ENCODE peak calls at places on chromosomes 7 and 10, in six cellular contexts. I, T, U, N, P and H are unnamed samples.

GRCh38 chr10:131573256-131574215 is 262.0 kb upstream of the TCERG1L start:
- DNase-seq in I (no peak), T (no peak), U (no peak), N (no peak), P (no peak), H (no peak)

GRCh38 chr10:91163269-91163708 is 57.2 kb upstream of the PCGF5 start:
- DNase-seq in I (peak), T (peak), U (no peak), N (peak), P (peak), H (no peak)

GRCh38 chr10:104322416-104322782 is 15.9 kb downstream of the ITPRIP start:
- DNase-seq in I (peak), T (no peak), U (no peak), N (peak), P (no peak), H (no peak)

GRCh38 chr10:96339956-96340904 is 18.6 kb downstream of the OPALIN start:
- DNase-seq in I (peak), T (peak), U (peak), N (peak), P (peak), H (no peak)

GRCh38 chr10:6928531-6929080 is 348.5 kb upstream of the PRKCQ start:
- DNase-seq in I (no peak), T (no peak), U (no peak), N (no peak), P (no peak), H (no peak)

GRCh38 chr10:22997102-22997501 is 69.2 kb downstream of the ARMC3 start:
- DNase-seq in I (no peak), T (no peak), U (no peak), N (peak), P (peak), H (no peak)

GRCh38 chr7:28773423-28774129 is 184.6 kb downstream of the TRIL start:
- DNase-seq in I (no peak), T (no peak), U (no peak), N (no peak), P (no peak), H (no peak)

GRCh38 chr7:87475359-87476178 is at the start of gene ABCB4:
- DNase-seq in I (no peak), T (peak), U (no peak), N (no peak), P (no peak), H (no peak)

GRCh38 chr10:90051474-90051873 is 350.1 kb downstream of the KIF20B start:
- DNase-seq in I (no peak), T (no peak), U (no peak), N (no peak), P (no peak), H (no peak)

GRCh38 chr7:141585592-141586510 is 34.6 kb downstream of the AGK start:
- DNase-seq in I (no peak), T (no peak), U (peak), N (peak), P (peak), H (peak)

GRCh38 chr10:26556756-26557640 is 118.9 kb downstream of the APBB1IP start:
- DNase-seq in I (peak), T (no peak), U (no peak), N (peak), P (peak), H (peak)

GRCh38 chr7:41599760-41600159 is 103.1 kb downstream of the INHBA start:
- DNase-seq in I (no peak), T (no peak), U (no peak), N (no peak), P (no peak), H (no peak)

GRCh38 chr7:135708041-135708440 is 19.9 kb downstream of the SLC13A4 start:
- DNase-seq in I (no peak), T (no peak), U (no peak), N (no peak), P (no peak), H (no peak)

GRCh38 chr7:106659369-106659962 is 1.5 kb downstream of the CCDC71L start:
- DNase-seq in I (no peak), T (no peak), U (no peak), N (no peak), P (peak), H (no peak)

GRCh38 chr10:78286186-78286585 is 252.5 kb downstream of the RPS24 start:
- DNase-seq in I (no peak), T (peak), U (no peak), N (no peak), P (no peak), H (no peak)

GRCh38 chr7:8258166-8258565 is 3.8 kb downstream of the ICA1 start:
- DNase-seq in I (no peak), T (no peak), U (no peak), N (no peak), P (no peak), H (no peak)

GRCh38 chr7:22142593-22142992 is 196.9 kb upstream of the CDCA7L start:
- DNase-seq in I (no peak), T (no peak), U (no peak), N (no peak), P (no peak), H (no peak)

GRCh38 chr7:110186334-110186733 is 904.6 kb upstream of the LRRN3 start:
- DNase-seq in I (no peak), T (no peak), U (no peak), N (peak), P (no peak), H (no peak)

GRCh38 chr10:44199991-44200655 is 184.8 kb downstream of the CXCL12 start:
- DNase-seq in I (no peak), T (no peak), U (no peak), N (no peak), P (no peak), H (no peak)

GRCh38 chr10:27815261-27815660 is 69.6 kb upstream of the MKX start:
- DNase-seq in I (no peak), T (no peak), U (no peak), N (no peak), P (no peak), H (no peak)

GRCh38 chr10:76491216-76491615 is 1059.8 kb downstream of the LRMDA start:
- DNase-seq in I (no peak), T (no peak), U (no peak), N (peak), P (no peak), H (no peak)

GRCh38 chr10:115659616-115660015 is 566.5 kb downstream of the ATRNL1 start:
- DNase-seq in I (no peak), T (no peak), U (no peak), N (peak), P (peak), H (no peak)

GRCh38 chr10:80589726-80590373 is 52.1 kb downstream of the SH2D4B start:
- DNase-seq in I (no peak), T (no peak), U (no peak), N (no peak), P (no peak), H (no peak)

GRCh38 chr10:76950354-76950753 is 687.3 kb downstream of the KCNMA1 start:
- DNase-seq in I (no peak), T (no peak), U (no peak), N (no peak), P (no peak), H (no peak)

GRCh38 chr10:110706690-110707098 is 62.6 kb downstream of the RBM20 start:
- DNase-seq in I (no peak), T (no peak), U (peak), N (peak), P (peak), H (peak)

GRCh38 chr10:92239600-92240288 is 51.1 kb downstream of the CPEB3 start:
- DNase-seq in I (peak), T (peak), U (no peak), N (peak), P (no peak), H (no peak)

GRCh38 chr7:106457678-106458077 is 172.9 kb upstream of the NAMPT start:
- DNase-seq in I (no peak), T (no peak), U (no peak), N (no peak), P (no peak), H (no peak)

GRCh38 chr10:111650088-111650487 is 533.5 kb downstream of the GPAM start:
- DNase-seq in I (no peak), T (no peak), U (no peak), N (no peak), P (no peak), H (no peak)

GRCh38 chr7:38822556-38822955 is 86.4 kb downstream of the VPS41 start:
- DNase-seq in I (no peak), T (no peak), U (no peak), N (peak), P (peak), H (no peak)

DNA sequence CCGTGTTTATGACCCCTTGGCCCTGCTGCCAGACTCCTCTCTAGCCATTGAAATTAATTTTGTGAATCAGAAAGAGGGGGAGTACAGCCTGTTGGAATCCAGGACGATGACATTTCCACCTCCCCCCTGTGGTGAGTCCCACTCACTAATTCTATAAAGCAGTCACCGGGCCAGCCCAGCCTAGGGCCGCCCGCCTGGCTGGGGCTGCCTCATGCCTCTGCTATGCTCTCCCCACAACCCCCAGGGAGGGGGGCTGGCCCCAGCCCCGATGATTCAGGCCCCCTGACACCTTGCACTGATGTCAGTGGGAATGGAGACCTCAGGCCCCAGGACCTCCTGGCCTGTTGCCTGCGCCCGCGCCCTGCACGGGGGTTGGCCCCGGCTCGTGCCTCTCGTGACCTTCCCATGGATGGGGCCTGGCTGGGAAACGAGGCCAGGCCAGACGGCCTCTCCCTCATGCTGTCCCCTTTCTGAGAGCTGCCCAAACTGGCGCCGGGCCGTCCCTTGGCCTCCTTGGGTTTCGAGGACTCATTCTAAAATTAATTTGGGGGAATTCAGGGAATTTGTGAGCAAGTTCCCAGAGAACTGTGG is 34.0 kb downstream of the TMEM270 start:
- DNase-seq in I (no peak), T (peak), U (peak), N (peak), P (peak), H (peak)
- TF ChIP-seq CTCF in I (no peak), T (no peak), U (peak), N (no peak), P (peak), H (no peak)

GRCh38 chr7:85469446-85469970 is 282.7 kb upstream of the SEMA3D start:
- DNase-seq in I (no peak), T (no peak), U (peak), N (no peak), P (peak), H (peak)

GRCh38 chr7:85464042-85464651 is 277.3 kb upstream of the SEMA3D start:
- DNase-seq in I (no peak), T (no peak), U (no peak), N (peak), P (no peak), H (no peak)
- TF ChIP-seq CTCF in I (no peak), T (no peak), U (no peak), N (no peak), P (peak), H (no peak)

GRCh38 chr7:4659551-4660286 is 22.4 kb upstream of the FOXK1 start:
- DNase-seq in I (no peak), T (no peak), U (no peak), N (no peak), P (no peak), H (no peak)
- TF ChIP-seq CTCF in I (peak), T (no peak), U (no peak), N (peak), P (peak), H (no peak)

GRCh38 chr10:129767751-129768150 is 196.3 kb downstream of the EBF3 start:
- DNase-seq in I (no peak), T (no peak), U (no peak), N (no peak), P (no peak), H (no peak)

GRCh38 chr10:129770286-129770685 is 193.8 kb downstream of the EBF3 start:
- DNase-seq in I (no peak), T (no peak), U (no peak), N (no peak), P (no peak), H (no peak)

GRCh38 chr10:129769381-129770116 is 194.5 kb downstream of the EBF3 start:
- DNase-seq in I (peak), T (no peak), U (no peak), N (no peak), P (no peak), H (no peak)

GRCh38 chr10:129766611-129767550 is 197.2 kb downstream of the EBF3 start:
- DNase-seq in I (no peak), T (no peak), U (no peak), N (no peak), P (no peak), H (no peak)

DNA sequence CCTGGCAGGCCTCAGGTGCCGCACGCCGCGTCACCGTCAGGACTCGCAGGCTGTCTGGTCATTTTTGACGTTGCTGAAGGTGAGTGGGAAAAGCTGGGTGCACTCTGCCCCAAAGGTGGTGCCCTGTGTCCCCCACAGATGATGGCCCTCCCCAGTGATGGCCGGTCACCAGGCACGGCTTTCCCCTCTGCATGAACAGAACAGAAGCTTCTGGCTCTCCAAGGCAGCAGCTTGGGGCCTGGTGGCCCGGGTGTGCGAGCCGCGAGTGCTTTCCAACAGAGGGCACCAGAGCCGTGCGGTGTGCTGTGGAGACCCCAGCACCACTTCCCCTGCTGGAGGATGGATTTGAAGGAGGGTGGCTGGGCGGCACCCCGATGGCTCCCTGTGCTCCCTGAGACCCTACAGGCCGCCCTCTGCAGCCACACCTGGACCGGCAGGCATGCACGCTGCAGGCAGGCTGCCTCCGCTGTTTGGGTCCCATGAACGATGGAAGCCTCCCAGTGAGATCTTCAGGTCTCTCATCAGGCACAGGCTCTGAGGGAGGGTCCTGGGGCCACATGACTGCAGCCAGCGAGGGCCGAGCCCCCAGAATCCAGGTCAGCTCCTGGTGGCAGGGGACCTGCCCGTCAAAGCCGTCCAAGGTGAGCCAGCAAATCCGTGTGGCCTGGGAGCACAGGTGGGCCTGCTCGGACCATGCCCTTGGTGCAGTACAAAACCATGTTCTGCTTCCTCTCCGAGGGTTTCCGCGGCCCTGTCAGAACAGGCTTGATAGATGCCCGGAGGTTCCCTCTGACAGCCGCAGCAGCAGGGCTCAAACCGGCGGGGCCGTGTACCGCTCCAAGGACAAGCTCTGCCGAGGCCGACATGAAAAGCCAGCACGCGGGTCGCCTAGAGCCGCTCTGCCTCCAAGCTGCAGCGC is 195.4 kb downstream of the EBF3 start:
- DNase-seq in I (no peak), T (no peak), U (no peak), N (no peak), P (no peak), H (no peak)
- TF ChIP-seq CTCF in I (no peak), T (no peak), U (no peak), N (no peak), P (no peak), H (no peak)

GRCh38 chr7:137335814-137336213 is 7.7 kb downstream of the PTN start:
- DNase-seq in I (no peak), T (no peak), U (no peak), N (peak), P (no peak), H (no peak)

GRCh38 chr7:137342751-137343482 is 616 bp downstream of the PTN start:
- DNase-seq in I (no peak), T (no peak), U (no peak), N (peak), P (no peak), H (no peak)

GRCh38 chr7:137343483-137343841 is at the start of gene PTN:
- DNase-seq in I (no peak), T (no peak), U (peak), N (peak), P (peak), H (peak)

GRCh38 chr7:137342340-137342739 is 1.2 kb downstream of the PTN start:
- DNase-seq in I (no peak), T (no peak), U (no peak), N (peak), P (no peak), H (no peak)

DNA sequence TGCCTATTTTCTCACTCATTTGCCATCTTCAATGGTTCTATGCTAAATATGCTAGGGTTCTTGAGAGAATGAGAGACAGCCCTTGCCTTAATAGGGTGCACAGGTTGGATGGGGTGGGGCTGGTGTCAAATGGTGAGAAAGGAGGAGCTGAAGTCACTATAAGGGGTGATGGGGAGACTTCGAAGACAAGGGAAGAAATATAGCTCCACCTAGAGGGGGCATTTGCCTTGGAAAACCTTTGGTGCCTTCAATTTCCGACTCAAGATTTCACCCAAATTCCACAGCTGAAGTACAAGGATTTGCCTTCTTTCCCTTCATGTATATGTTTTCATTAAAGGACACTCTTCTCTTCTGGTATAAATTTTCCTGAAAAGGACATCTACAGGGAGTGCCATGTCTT is 5.6 kb downstream of the PTN start:
- DNase-seq in I (no peak), T (no peak), U (no peak), N (no peak), P (no peak), H (no peak)
- TF ChIP-seq CTCF in I (no peak), T (no peak), U (peak), N (no peak), P (peak), H (no peak)

DNA sequence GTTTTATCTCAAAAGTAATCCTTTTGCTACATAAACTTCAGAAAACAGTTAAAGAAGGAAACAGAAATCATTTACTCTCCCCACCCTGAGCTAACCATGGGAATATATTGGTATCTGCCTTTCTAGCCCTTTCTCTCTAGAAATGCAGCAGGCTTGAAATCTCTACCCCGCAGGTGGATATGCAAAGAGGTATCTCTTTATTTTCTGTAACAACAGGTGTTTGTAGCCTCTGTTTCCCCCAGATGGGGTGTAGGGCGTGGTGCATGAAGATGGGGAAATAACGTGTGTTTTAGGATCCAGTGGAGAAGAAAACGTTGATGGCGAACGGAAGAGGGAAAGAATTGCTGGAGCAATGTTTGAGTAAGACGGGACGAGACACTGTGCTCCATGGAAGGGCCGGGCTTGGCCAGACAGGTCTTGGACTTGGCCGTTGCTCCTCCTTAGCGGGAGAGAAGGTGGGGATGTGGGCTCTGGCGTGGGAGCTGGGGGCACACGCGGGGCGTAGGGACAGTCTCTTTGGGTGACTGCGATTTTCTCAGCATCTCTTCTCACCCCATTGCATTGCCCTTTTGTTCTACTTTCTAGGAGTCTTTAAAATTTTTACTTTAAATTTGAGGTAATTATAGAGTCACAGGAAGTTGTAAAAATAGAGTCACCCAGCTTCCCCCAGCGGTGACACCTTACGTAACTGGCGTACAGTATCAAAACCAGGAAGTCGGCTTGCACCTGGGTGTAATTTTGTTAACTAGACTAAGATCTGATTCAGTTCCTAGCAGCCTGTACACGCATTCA is 82.9 kb downstream of the ELFN1 start:
- DNase-seq in I (peak), T (no peak), U (no peak), N (no peak), P (no peak), H (no peak)
- TF ChIP-seq CTCF in I (no peak), T (no peak), U (no peak), N (no peak), P (no peak), H (no peak)

GRCh38 chr7:127650842-127651555 is 995 bp upstream of the SND1 start:
- DNase-seq in I (no peak), T (no peak), U (no peak), N (no peak), P (peak), H (no peak)

GRCh38 chr7:127653396-127653795 is 1.4 kb downstream of the SND1 start:
- DNase-seq in I (no peak), T (no peak), U (no peak), N (no peak), P (no peak), H (no peak)

GRCh38 chr7:127651556-127652332 is at the start of gene SND1:
- DNase-seq in I (peak), T (peak), U (peak), N (peak), P (peak), H (peak)

GRCh38 chr7:127654404-127655392 is 2.7 kb downstream of the SND1 start:
- DNase-seq in I (no peak), T (no peak), U (no peak), N (no peak), P (peak), H (no peak)

GRCh38 chr7:127652333-127653248 is 597 bp downstream of the SND1 start:
- DNase-seq in I (no peak), T (no peak), U (no peak), N (peak), P (peak), H (no peak)
- TF ChIP-seq CTCF in I (no peak), T (no peak), U (no peak), N (no peak), P (no peak), H (no peak)